ENCODE peak calls at places on chromosomes 13 and 19, in seven cellular contexts. One of them, this sample, is unnamed.

GRCh38 chr19:52336976-52337375 is 933 bp downstream of the ZNF610 start:
- DNase-seq in dorsolateral prefrontal cortex: no peak
- DNase-seq in AG09319: no peak
- DNase-seq in choroid plexus epithelial cell: peak
- DNase-seq in PC-9: no peak
- DNase-seq in stomach: no peak
- DNase-seq in Calu3: no peak
- DNase-seq in this sample: no peak

GRCh38 chr19:15238639-15239155 is 6.4 kb upstream of the EPHX3 start:
- DNase-seq in dorsolateral prefrontal cortex: no peak
- DNase-seq in stomach: no peak
- DNase-seq in AG09319: no peak
- DNase-seq in choroid plexus epithelial cell: no peak
- DNase-seq in PC-9: no peak
- DNase-seq in Calu3: no peak
- DNase-seq in this sample: no peak

GRCh38 chr13:102555914-102556553 is 40.8 kb upstream of the TPP2 start:
- DNase-seq in AG09319: no peak
- DNase-seq in dorsolateral prefrontal cortex: no peak
- DNase-seq in PC-9: peak
- DNase-seq in stomach: no peak
- DNase-seq in Calu3: no peak
- DNase-seq in choroid plexus epithelial cell: peak
- DNase-seq in this sample: peak

GRCh38 chr13:97946951-97947588 is 6.4 kb upstream of the IPO5 start:
- DNase-seq in Calu3: no peak
- DNase-seq in choroid plexus epithelial cell: peak
- DNase-seq in dorsolateral prefrontal cortex: no peak
- DNase-seq in stomach: no peak
- DNase-seq in AG09319: peak
- DNase-seq in PC-9: peak
- DNase-seq in this sample: no peak

GRCh38 chr13:59250276-59250990 is 913.3 kb downstream of the DIAPH3 start:
- DNase-seq in dorsolateral prefrontal cortex: no peak
- DNase-seq in PC-9: no peak
- DNase-seq in Calu3: no peak
- DNase-seq in stomach: no peak
- DNase-seq in choroid plexus epithelial cell: no peak
- DNase-seq in AG09319: no peak
- DNase-seq in this sample: no peak

GRCh38 chr19:55146078-55146647 is 2.8 kb downstream of the TNNT1 start:
- DNase-seq in AG09319: no peak
- DNase-seq in stomach: no peak
- DNase-seq in dorsolateral prefrontal cortex: no peak
- DNase-seq in PC-9: peak
- DNase-seq in Calu3: peak
- DNase-seq in choroid plexus epithelial cell: no peak
- DNase-seq in this sample: peak

GRCh38 chr13:20178156-20178555 is 14.6 kb downstream of the GJB2 start:
- DNase-seq in stomach: no peak
- DNase-seq in Calu3: no peak
- DNase-seq in AG09319: no peak
- DNase-seq in choroid plexus epithelial cell: no peak
- DNase-seq in dorsolateral prefrontal cortex: no peak
- DNase-seq in PC-9: no peak
- DNase-seq in this sample: no peak

GRCh38 chr19:9962623-9963290 is 26.4 kb upstream of the OLFM2 start:
- DNase-seq in stomach: no peak
- DNase-seq in dorsolateral prefrontal cortex: no peak
- DNase-seq in PC-9: no peak
- DNase-seq in Calu3: no peak
- DNase-seq in choroid plexus epithelial cell: no peak
- DNase-seq in AG09319: no peak
- DNase-seq in this sample: no peak

GRCh38 chr13:112722433-112723250 is 32.8 kb downstream of the ATP11A start:
- DNase-seq in AG09319: no peak
- DNase-seq in choroid plexus epithelial cell: peak
- DNase-seq in dorsolateral prefrontal cortex: no peak
- DNase-seq in stomach: peak
- DNase-seq in Calu3: peak
- DNase-seq in PC-9: peak
- DNase-seq in this sample: no peak

GRCh38 chr19:33302974-33303790 is 848 bp upstream of the CEBPA start:
- DNase-seq in AG09319: no peak
- DNase-seq in stomach: peak
- DNase-seq in dorsolateral prefrontal cortex: no peak
- DNase-seq in PC-9: peak
- DNase-seq in choroid plexus epithelial cell: peak
- DNase-seq in Calu3: peak
- DNase-seq in this sample: peak

GRCh38 chr13:55199132-55199531 is 1941.6 kb upstream of the PRR20A start:
- DNase-seq in dorsolateral prefrontal cortex: no peak
- DNase-seq in stomach: no peak
- DNase-seq in AG09319: no peak
- DNase-seq in Calu3: no peak
- DNase-seq in choroid plexus epithelial cell: no peak
- DNase-seq in PC-9: no peak
- DNase-seq in this sample: no peak

GRCh38 chr19:46782355-46783019 is 5.9 kb downstream of the SLC1A5 start:
- DNase-seq in Calu3: no peak
- DNase-seq in choroid plexus epithelial cell: no peak
- DNase-seq in stomach: no peak
- DNase-seq in dorsolateral prefrontal cortex: no peak
- DNase-seq in PC-9: no peak
- DNase-seq in AG09319: no peak
- DNase-seq in this sample: no peak

GRCh38 chr13:31067416-31068118 is 94.1 kb downstream of the HSPH1 start:
- DNase-seq in dorsolateral prefrontal cortex: no peak
- DNase-seq in Calu3: no peak
- DNase-seq in AG09319: no peak
- DNase-seq in PC-9: no peak
- DNase-seq in choroid plexus epithelial cell: peak
- DNase-seq in stomach: no peak
- DNase-seq in this sample: no peak

GRCh38 chr13:43159007-43159406 is 135.6 kb downstream of the DNAJC15 start:
- DNase-seq in choroid plexus epithelial cell: peak
- DNase-seq in Calu3: no peak
- DNase-seq in AG09319: peak
- DNase-seq in stomach: no peak
- DNase-seq in PC-9: peak
- DNase-seq in dorsolateral prefrontal cortex: no peak
- DNase-seq in this sample: no peak

GRCh38 chr19:6223461-6224307 is 56.1 kb downstream of the MLLT1 start:
- DNase-seq in choroid plexus epithelial cell: no peak
- DNase-seq in Calu3: no peak
- DNase-seq in PC-9: no peak
- DNase-seq in stomach: peak
- DNase-seq in AG09319: no peak
- DNase-seq in dorsolateral prefrontal cortex: no peak
- DNase-seq in this sample: no peak

GRCh38 chr19:2683430-2683995 is 19.0 kb downstream of the GNG7 start:
- DNase-seq in Calu3: no peak
- DNase-seq in choroid plexus epithelial cell: no peak
- DNase-seq in PC-9: no peak
- DNase-seq in AG09319: no peak
- DNase-seq in dorsolateral prefrontal cortex: no peak
- DNase-seq in stomach: no peak
- DNase-seq in this sample: no peak

GRCh38 chr19:13463296-13463695 is 43.0 kb downstream of the CACNA1A start:
- DNase-seq in AG09319: no peak
- DNase-seq in PC-9: peak
- DNase-seq in choroid plexus epithelial cell: peak
- DNase-seq in stomach: no peak
- DNase-seq in Calu3: peak
- DNase-seq in dorsolateral prefrontal cortex: no peak
- DNase-seq in this sample: no peak

GRCh38 chr13:79808475-79808874 is 327.5 kb downstream of the NDFIP2 start:
- DNase-seq in dorsolateral prefrontal cortex: no peak
- DNase-seq in Calu3: no peak
- DNase-seq in choroid plexus epithelial cell: no peak
- DNase-seq in AG09319: no peak
- DNase-seq in PC-9: no peak
- DNase-seq in stomach: no peak
- DNase-seq in this sample: no peak

GRCh38 chr13:27605610-27606200 is 14.6 kb downstream of the LNX2 start:
- DNase-seq in AG09319: no peak
- DNase-seq in dorsolateral prefrontal cortex: no peak
- DNase-seq in PC-9: no peak
- DNase-seq in Calu3: no peak
- DNase-seq in stomach: no peak
- DNase-seq in choroid plexus epithelial cell: peak
- DNase-seq in this sample: no peak

GRCh38 chr13:104650426-104650825 is 1584.2 kb upstream of the SLC10A2 start:
- DNase-seq in Calu3: no peak
- DNase-seq in PC-9: no peak
- DNase-seq in AG09319: no peak
- DNase-seq in choroid plexus epithelial cell: no peak
- DNase-seq in stomach: no peak
- DNase-seq in dorsolateral prefrontal cortex: no peak
- DNase-seq in this sample: no peak

GRCh38 chr13:89688908-89689307 is 1658.6 kb upstream of the MIR17HG start:
- DNase-seq in dorsolateral prefrontal cortex: no peak
- DNase-seq in AG09319: no peak
- DNase-seq in PC-9: no peak
- DNase-seq in stomach: no peak
- DNase-seq in choroid plexus epithelial cell: peak
- DNase-seq in Calu3: no peak
- DNase-seq in this sample: no peak

GRCh38 chr19:46408611-46409039 is 4.7 kb downstream of the CCDC8 start:
- DNase-seq in PC-9: no peak
- DNase-seq in dorsolateral prefrontal cortex: no peak
- DNase-seq in AG09319: no peak
- DNase-seq in stomach: peak
- DNase-seq in Calu3: no peak
- DNase-seq in choroid plexus epithelial cell: peak
- DNase-seq in this sample: no peak

GRCh38 chr13:75318138-75318833 is 163.7 kb downstream of the TBC1D4 start:
- DNase-seq in choroid plexus epithelial cell: no peak
- DNase-seq in PC-9: no peak
- DNase-seq in Calu3: no peak
- DNase-seq in AG09319: no peak
- DNase-seq in stomach: no peak
- DNase-seq in dorsolateral prefrontal cortex: no peak
- DNase-seq in this sample: no peak

GRCh38 chr19:5131866-5132561 is 163.1 kb downstream of the KDM4B start:
- DNase-seq in choroid plexus epithelial cell: no peak
- DNase-seq in stomach: no peak
- DNase-seq in PC-9: peak
- DNase-seq in AG09319: no peak
- DNase-seq in dorsolateral prefrontal cortex: no peak
- DNase-seq in Calu3: peak
- DNase-seq in this sample: no peak

GRCh38 chr19:40623403-40624239 is 22.5 kb downstream of the LTBP4 start:
- DNase-seq in stomach: no peak
- DNase-seq in choroid plexus epithelial cell: peak
- DNase-seq in Calu3: no peak
- DNase-seq in AG09319: no peak
- DNase-seq in PC-9: no peak
- DNase-seq in dorsolateral prefrontal cortex: no peak
- DNase-seq in this sample: no peak

GRCh38 chr19:48813123-48813911 is 2.5 kb upstream of the BCAT2 start:
- DNase-seq in stomach: no peak
- DNase-seq in PC-9: no peak
- DNase-seq in Calu3: no peak
- DNase-seq in AG09319: no peak
- DNase-seq in choroid plexus epithelial cell: no peak
- DNase-seq in dorsolateral prefrontal cortex: no peak
- DNase-seq in this sample: peak

GRCh38 chr19:32181356-32181920 is 164.0 kb upstream of the ZNF507 start:
- DNase-seq in PC-9: no peak
- DNase-seq in choroid plexus epithelial cell: no peak
- DNase-seq in Calu3: no peak
- DNase-seq in AG09319: no peak
- DNase-seq in stomach: no peak
- DNase-seq in dorsolateral prefrontal cortex: no peak
- DNase-seq in this sample: no peak

DNA sequence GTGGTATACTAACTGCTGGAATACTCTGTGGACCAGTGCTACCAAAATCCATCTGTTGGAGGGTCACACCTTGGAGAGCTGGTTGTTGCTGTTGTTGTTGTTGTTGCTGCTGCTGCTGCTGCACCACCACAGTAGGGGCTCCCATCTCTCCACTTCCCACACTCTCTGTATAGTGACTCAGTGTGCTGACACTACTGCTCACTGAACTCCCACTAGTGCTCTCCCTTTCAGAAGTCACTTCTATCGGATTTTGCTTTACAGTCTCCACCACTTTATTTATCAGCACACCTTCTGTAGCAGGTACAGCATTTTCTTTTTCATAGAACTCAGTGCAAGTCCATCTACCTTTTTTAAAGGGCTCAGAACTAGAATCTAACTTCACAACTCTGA is 1.7 kb downstream of the TSC22D1 start:
- DNase-seq in stomach: no peak
- DNase-seq in choroid plexus epithelial cell: peak
- DNase-seq in dorsolateral prefrontal cortex: no peak
- DNase-seq in AG09319: no peak
- DNase-seq in Calu3: no peak
- DNase-seq in PC-9: no peak
- DNase-seq in this sample: no peak
- TF ChIP-seq CTCF in stomach: no peak
- TF ChIP-seq CTCF in choroid plexus epithelial cell: no peak
- TF ChIP-seq CTCF in dorsolateral prefrontal cortex: no peak
- TF ChIP-seq CTCF in AG09319: no peak
- TF ChIP-seq CTCF in Calu3: no peak
- TF ChIP-seq CTCF in PC-9: peak
- TF ChIP-seq CTCF in this sample: no peak

GRCh38 chr19:11535792-11536595 is 2.7 kb upstream of the CNN1 start:
- DNase-seq in Calu3: peak
- DNase-seq in stomach: peak
- DNase-seq in AG09319: peak
- DNase-seq in dorsolateral prefrontal cortex: peak
- DNase-seq in choroid plexus epithelial cell: peak
- DNase-seq in PC-9: peak
- DNase-seq in this sample: peak
- TF ChIP-seq CTCF in Calu3: peak
- TF ChIP-seq CTCF in stomach: peak
- TF ChIP-seq CTCF in AG09319: peak
- TF ChIP-seq CTCF in dorsolateral prefrontal cortex: peak
- TF ChIP-seq CTCF in choroid plexus epithelial cell: peak
- TF ChIP-seq CTCF in PC-9: peak
- TF ChIP-seq CTCF in this sample: peak

DNA sequence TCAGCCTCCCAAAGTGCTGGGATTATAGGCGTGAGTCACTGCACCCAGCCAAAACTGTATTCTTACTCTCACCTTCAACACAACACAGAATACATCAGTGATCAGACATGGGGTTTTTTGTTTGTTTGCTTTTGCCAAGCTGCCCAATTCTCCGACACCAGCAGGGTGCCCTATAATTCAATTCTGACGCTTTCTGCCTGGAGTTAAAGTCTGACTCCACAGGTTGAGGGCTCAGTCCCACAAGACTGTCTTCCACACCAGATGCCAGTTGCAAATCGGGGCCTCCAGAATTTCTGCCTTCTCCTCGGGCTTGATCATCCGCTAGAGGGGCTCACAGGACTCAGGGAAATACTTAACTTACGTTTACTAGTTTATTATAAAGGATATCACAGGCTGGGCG is 22.1 kb downstream of the FBN3 start:
- DNase-seq in stomach: no peak
- DNase-seq in Calu3: no peak
- DNase-seq in dorsolateral prefrontal cortex: no peak
- DNase-seq in PC-9: no peak
- DNase-seq in AG09319: no peak
- DNase-seq in choroid plexus epithelial cell: no peak
- DNase-seq in this sample: no peak
- TF ChIP-seq CTCF in stomach: no peak
- TF ChIP-seq CTCF in Calu3: no peak
- TF ChIP-seq CTCF in dorsolateral prefrontal cortex: no peak
- TF ChIP-seq CTCF in PC-9: no peak
- TF ChIP-seq CTCF in AG09319: no peak
- TF ChIP-seq CTCF in choroid plexus epithelial cell: no peak
- TF ChIP-seq CTCF in this sample: no peak

GRCh38 chr13:81540777-81541176 is 1199.9 kb upstream of the SPRY2 start:
- DNase-seq in stomach: no peak
- DNase-seq in Calu3: no peak
- DNase-seq in PC-9: no peak
- DNase-seq in choroid plexus epithelial cell: peak
- DNase-seq in dorsolateral prefrontal cortex: no peak
- DNase-seq in AG09319: no peak
- DNase-seq in this sample: no peak
- TF ChIP-seq CTCF in stomach: no peak
- TF ChIP-seq CTCF in Calu3: no peak
- TF ChIP-seq CTCF in PC-9: peak
- TF ChIP-seq CTCF in choroid plexus epithelial cell: peak
- TF ChIP-seq CTCF in dorsolateral prefrontal cortex: peak
- TF ChIP-seq CTCF in AG09319: no peak
- TF ChIP-seq CTCF in this sample: no peak